ENCODE peak calls at places on chromosomes 7 and 10, in five cellular contexts. U is fibroblast of pulmonary artery, O is sigmoid colon, S is A549, Q is lung. E is an unnamed sample.

GRCh38 chr10:60827791-60828488 is 49.7 kb downstream of the CDK1 start:
- DNase-seq in U (peak), O (no peak), S (no peak), Q (no peak), E (peak)

GRCh38 chr7:29184599-29184998 is 10.0 kb upstream of the CHN2 start:
- DNase-seq in U (no peak), O (no peak), S (no peak), Q (no peak), E (no peak)

GRCh38 chr7:50803359-50804337 is 21.0 kb upstream of the GRB10 start:
- DNase-seq in U (no peak), O (no peak), S (peak), Q (no peak), E (no peak)

GRCh38 chr10:109741712-109742111 is 181.6 kb downstream of the XPNPEP1 start:
- DNase-seq in U (no peak), O (no peak), S (no peak), Q (no peak), E (no peak)

GRCh38 chr10:93206652-93207051 is 133.0 kb downstream of the CYP26A1 start:
- DNase-seq in U (no peak), O (no peak), S (peak), Q (no peak), E (peak)

GRCh38 chr7:29063872-29064271 is 82.5 kb downstream of the CPVL start:
- DNase-seq in U (no peak), O (no peak), S (no peak), Q (no peak), E (peak)

GRCh38 chr7:12229046-12229445 is 18.0 kb downstream of the TMEM106B start:
- DNase-seq in U (peak), O (no peak), S (no peak), Q (no peak), E (peak)

GRCh38 chr10:76403876-76404275 is 972.5 kb downstream of the LRMDA start:
- DNase-seq in U (peak), O (no peak), S (no peak), Q (peak), E (no peak)

GRCh38 chr10:109275970-109276369 is 647.3 kb downstream of the XPNPEP1 start:
- DNase-seq in U (no peak), O (no peak), S (no peak), Q (no peak), E (no peak)

GRCh38 chr7:29486191-29486700 is 77.4 kb upstream of the PRR15 start:
- DNase-seq in U (no peak), O (no peak), S (no peak), Q (no peak), E (no peak)

GRCh38 chr10:103739039-103739764 is 116.2 kb downstream of the SH3PXD2A start:
- DNase-seq in U (peak), O (peak), S (no peak), Q (no peak), E (peak)

GRCh38 chr10:30270247-30270646 is 78.8 kb downstream of the MTPAP start:
- DNase-seq in U (peak), O (no peak), S (peak), Q (no peak), E (no peak)

GRCh38 chr7:65475734-65476319 is 102.2 kb downstream of the ZNF92 start:
- DNase-seq in U (no peak), O (no peak), S (no peak), Q (no peak), E (no peak)

GRCh38 chr10:32056136-32057040 is at the start of gene KIF5B:
- DNase-seq in U (peak), O (peak), S (peak), Q (peak), E (peak)

GRCh38 chr10:32055478-32056135 is 618 bp downstream of the KIF5B start:
- DNase-seq in U (peak), O (peak), S (peak), Q (peak), E (peak)

GRCh38 chr10:32059472-32059871 is 3.2 kb upstream of the KIF5B start:
- DNase-seq in U (no peak), O (no peak), S (no peak), Q (no peak), E (peak)

GRCh38 chr10:32054087-32054486 is 2.1 kb downstream of the KIF5B start:
- DNase-seq in U (peak), O (peak), S (peak), Q (no peak), E (peak)

DNA sequence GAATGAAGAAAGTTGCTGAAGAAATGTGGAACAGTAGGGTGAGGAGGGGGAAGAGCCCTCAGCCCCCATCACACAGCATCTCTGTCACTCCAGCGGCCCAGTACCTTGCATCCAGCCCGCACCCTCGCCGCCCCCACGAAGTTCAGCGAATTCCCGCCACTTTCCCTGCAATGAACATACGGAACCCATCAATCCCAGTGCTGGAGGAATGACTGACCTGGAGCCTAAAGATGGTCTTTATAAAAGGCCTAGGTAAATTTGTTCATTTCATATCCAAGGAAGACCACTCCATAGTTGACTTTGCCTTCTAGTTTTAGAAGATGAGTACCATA is 782 bp upstream of the KIF5B start:
- DNase-seq in U (no peak), O (no peak), S (no peak), Q (no peak), E (no peak)
- H3K4me3 ChIP-seq in U (peak), O (peak), S (peak), Q (no peak), E (no peak)

GRCh38 chr10:17229967-17230682 is 2.1 kb downstream of the VIM start:
- DNase-seq in U (peak), O (peak), S (peak), Q (peak), E (peak)
- H3K4me3 ChIP-seq in U (peak), O (peak), S (peak), Q (peak), E (peak)

GRCh38 chr10:22042557-22043326 is 39.2 kb upstream of the DNAJC1 start:
- DNase-seq in U (peak), O (no peak), S (peak), Q (no peak), E (peak)
- H3K4me3 ChIP-seq in U (no peak), O (no peak), S (no peak), Q (no peak), E (no peak)

GRCh38 chr7:100063376-100063775 is 13.8 kb downstream of the ZSCAN21 start:
- DNase-seq in U (no peak), O (no peak), S (no peak), Q (no peak), E (no peak)
- H3K4me3 ChIP-seq in U (no peak), O (no peak), S (no peak), Q (no peak), E (no peak)

GRCh38 chr7:105675873-105676484 is 94.7 kb upstream of the EFCAB10 start:
- DNase-seq in U (no peak), O (no peak), S (no peak), Q (no peak), E (no peak)

GRCh38 chr7:105678811-105679495 is 97.7 kb upstream of the EFCAB10 start:
- DNase-seq in U (peak), O (peak), S (no peak), Q (peak), E (peak)

GRCh38 chr7:105674200-105675030 is 93.1 kb upstream of the EFCAB10 start:
- DNase-seq in U (no peak), O (no peak), S (no peak), Q (no peak), E (no peak)

GRCh38 chr7:105677803-105678583 is 96.7 kb upstream of the EFCAB10 start:
- DNase-seq in U (no peak), O (no peak), S (no peak), Q (peak), E (no peak)

GRCh38 chr7:105677395-105677701 is 96.1 kb upstream of the EFCAB10 start:
- DNase-seq in U (no peak), O (no peak), S (no peak), Q (no peak), E (no peak)
- H3K4me3 ChIP-seq in U (no peak), O (no peak), S (no peak), Q (no peak), E (no peak)

DNA sequence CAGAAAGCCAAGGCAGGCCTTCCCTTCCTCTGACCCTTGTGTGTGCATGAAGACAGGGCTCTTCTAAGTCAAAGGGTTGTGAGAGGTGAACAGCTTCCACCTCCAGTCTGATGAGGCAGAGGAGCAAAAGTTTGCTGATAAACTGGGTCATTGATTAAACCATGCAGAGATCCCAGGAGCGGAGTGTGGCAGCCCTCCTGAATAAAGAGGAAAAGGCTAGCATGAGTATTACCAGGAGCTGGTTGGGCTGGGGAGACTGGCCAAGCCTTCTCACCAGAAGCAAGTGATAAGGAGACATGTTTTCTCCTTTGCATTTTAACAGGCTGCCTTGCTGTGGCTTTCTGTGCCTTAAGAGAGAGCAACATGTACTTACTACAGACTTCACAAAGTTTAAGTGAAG is 10.2 kb downstream of the LMOD2 start:
- DNase-seq in U (no peak), O (no peak), S (no peak), Q (no peak), E (peak)
- H3K4me3 ChIP-seq in U (no peak), O (no peak), S (no peak), Q (no peak), E (no peak)

GRCh38 chr10:124942317-124943169 is 620 bp downstream of the ZRANB1 start:
- DNase-seq in U (no peak), O (no peak), S (no peak), Q (no peak), E (no peak)
- H3K4me3 ChIP-seq in U (no peak), O (no peak), S (no peak), Q (no peak), E (no peak)

DNA sequence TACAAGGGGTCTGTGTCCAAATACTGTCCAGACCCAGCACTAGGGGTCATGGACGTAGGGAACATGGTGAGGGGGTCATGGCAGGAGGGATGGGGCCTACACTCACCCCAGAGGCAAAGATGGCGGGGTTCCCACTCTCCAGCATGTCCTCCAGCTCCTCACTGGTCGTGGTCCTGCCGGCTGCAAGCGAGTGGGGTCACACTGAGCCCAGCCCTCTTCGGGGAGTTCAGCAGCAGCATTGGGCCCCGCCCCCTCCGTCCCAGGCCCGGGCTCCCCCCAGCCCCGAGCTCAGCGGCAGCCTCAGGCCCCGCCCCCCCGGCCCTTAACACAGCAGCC is 15.9 kb downstream of the STX1A start:
- DNase-seq in U (no peak), O (no peak), S (peak), Q (no peak), E (no peak)
- H3K4me3 ChIP-seq in U (no peak), O (no peak), S (peak), Q (no peak), E (no peak)